ENCODE peak calls at places on chromosomes 3 and 15, in eight cellular contexts. W, S, D, Z, K, R, Y and X are unnamed samples.

GRCh38 chr3:85081191-85081895 is 122.6 kb downstream of the CADM2 start:
- DNase-seq in W (no peak), S (no peak), D (no peak), Z (no peak), K (no peak), R (no peak), Y (no peak), X (peak)

GRCh38 chr3:69201658-69202057 is 79.3 kb upstream of the LMOD3 start:
- DNase-seq in W (no peak), S (no peak), D (no peak), Z (no peak), K (no peak), R (no peak), Y (no peak), X (no peak)

GRCh38 chr3:120642368-120642948 is 39.6 kb downstream of the HGD start:
- DNase-seq in W (no peak), S (no peak), D (no peak), Z (peak), K (peak), R (peak), Y (no peak), X (peak)

GRCh38 chr3:146133436-146133835 is 27.5 kb downstream of the PLOD2 start:
- DNase-seq in W (no peak), S (no peak), D (no peak), Z (no peak), K (no peak), R (peak), Y (no peak), X (peak)

GRCh38 chr15:51094606-51095569 is at the start of gene TNFAIP8L3:
- DNase-seq in W (no peak), S (no peak), D (no peak), Z (no peak), K (no peak), R (peak), Y (peak), X (no peak)

GRCh38 chr3:139493826-139494385 is 17.6 kb upstream of the RBP2 start:
- DNase-seq in W (no peak), S (no peak), D (no peak), Z (no peak), K (no peak), R (no peak), Y (no peak), X (no peak)

GRCh38 chr3:88418219-88418618 is 268.5 kb downstream of the C3orf38 start:
- DNase-seq in W (no peak), S (no peak), D (no peak), Z (no peak), K (no peak), R (no peak), Y (no peak), X (no peak)

GRCh38 chr3:24846286-24846860 is 351.7 kb upstream of the THRB start:
- DNase-seq in W (no peak), S (no peak), D (no peak), Z (no peak), K (no peak), R (no peak), Y (no peak), X (no peak)

GRCh38 chr3:179446501-179446900 is 4.8 kb downstream of the GNB4 start:
- DNase-seq in W (peak), S (no peak), D (peak), Z (peak), K (no peak), R (peak), Y (no peak), X (peak)

GRCh38 chr15:72175186-72176044 is 22.2 kb downstream of the GRAMD2A start:
- DNase-seq in W (no peak), S (no peak), D (no peak), Z (no peak), K (no peak), R (no peak), Y (no peak), X (no peak)

GRCh38 chr3:119240582-119241434 is at the start of gene B4GALT4:
- DNase-seq in W (peak), S (peak), D (peak), Z (peak), K (peak), R (peak), Y (peak), X (peak)

GRCh38 chr15:28084547-28084946 is 14.6 kb downstream of the OCA2 start:
- DNase-seq in W (no peak), S (no peak), D (no peak), Z (no peak), K (no peak), R (no peak), Y (no peak), X (peak)

GRCh38 chr3:42605550-42606173 is 5.2 kb downstream of the NKTR start:
- DNase-seq in W (no peak), S (no peak), D (no peak), Z (no peak), K (no peak), R (no peak), Y (no peak), X (no peak)

GRCh38 chr3:42600111-42600957 is at the start of gene NKTR:
- DNase-seq in W (peak), S (peak), D (peak), Z (peak), K (peak), R (peak), Y (peak), X (peak)

GRCh38 chr3:42602961-42603360 is 2.5 kb downstream of the NKTR start:
- DNase-seq in W (no peak), S (no peak), D (no peak), Z (no peak), K (no peak), R (no peak), Y (no peak), X (no peak)

GRCh38 chr3:42600958-42601675 is 631 bp downstream of the NKTR start:
- DNase-seq in W (peak), S (no peak), D (peak), Z (peak), K (no peak), R (peak), Y (peak), X (peak)

GRCh38 chr3:42601898-42602581 is 1.6 kb downstream of the NKTR start:
- DNase-seq in W (peak), S (no peak), D (peak), Z (no peak), K (no peak), R (no peak), Y (no peak), X (peak)
- TF ChIP-seq CTCF in W (no peak), S (no peak), D (peak), Z (peak), K (no peak), R (no peak), Y (no peak), X (peak)

DNA sequence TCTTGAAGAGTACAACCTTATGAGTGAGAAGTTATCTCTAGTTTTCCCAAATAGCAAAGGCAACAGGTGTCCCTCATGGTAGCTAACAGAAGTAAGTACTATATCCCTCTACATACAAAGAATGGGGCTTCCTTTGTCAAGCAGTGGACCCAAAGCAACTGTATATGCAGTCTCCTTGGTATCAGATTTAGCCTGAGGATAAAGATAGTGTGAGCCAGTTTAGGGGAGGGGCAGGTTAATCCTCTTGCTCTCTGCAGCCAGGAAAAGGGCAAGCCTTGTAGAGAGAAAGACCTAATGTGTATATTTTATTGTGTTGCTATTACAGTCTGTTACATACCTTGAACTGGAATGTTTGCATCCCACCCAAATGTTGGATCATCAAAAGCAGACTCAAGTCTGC is 117.9 kb upstream of the COL8A1 start:
- DNase-seq in W (no peak), S (no peak), D (no peak), Z (no peak), K (no peak), R (no peak), Y (no peak), X (no peak)
- H3K4me3 ChIP-seq in W (no peak), S (no peak), D (no peak), Z (no peak), K (no peak), R (no peak), Y (no peak), X (no peak)

GRCh38 chr3:115670911-115671310 is 47.6 kb downstream of the GAP43 start:
- DNase-seq in W (no peak), S (no peak), D (no peak), Z (peak), K (no peak), R (peak), Y (no peak), X (no peak)

GRCh38 chr3:115671761-115672455 is 48.6 kb downstream of the GAP43 start:
- DNase-seq in W (peak), S (no peak), D (no peak), Z (no peak), K (no peak), R (peak), Y (no peak), X (peak)

GRCh38 chr3:115676336-115676735 is 53.0 kb downstream of the GAP43 start:
- DNase-seq in W (no peak), S (no peak), D (no peak), Z (no peak), K (no peak), R (no peak), Y (no peak), X (no peak)

GRCh38 chr3:115673860-115674259 is 50.5 kb downstream of the GAP43 start:
- DNase-seq in W (no peak), S (no peak), D (no peak), Z (no peak), K (no peak), R (no peak), Y (no peak), X (no peak)
- TF ChIP-seq CTCF in W (no peak), S (no peak), D (no peak), Z (no peak), K (no peak), R (no peak), Y (no peak), X (no peak)

DNA sequence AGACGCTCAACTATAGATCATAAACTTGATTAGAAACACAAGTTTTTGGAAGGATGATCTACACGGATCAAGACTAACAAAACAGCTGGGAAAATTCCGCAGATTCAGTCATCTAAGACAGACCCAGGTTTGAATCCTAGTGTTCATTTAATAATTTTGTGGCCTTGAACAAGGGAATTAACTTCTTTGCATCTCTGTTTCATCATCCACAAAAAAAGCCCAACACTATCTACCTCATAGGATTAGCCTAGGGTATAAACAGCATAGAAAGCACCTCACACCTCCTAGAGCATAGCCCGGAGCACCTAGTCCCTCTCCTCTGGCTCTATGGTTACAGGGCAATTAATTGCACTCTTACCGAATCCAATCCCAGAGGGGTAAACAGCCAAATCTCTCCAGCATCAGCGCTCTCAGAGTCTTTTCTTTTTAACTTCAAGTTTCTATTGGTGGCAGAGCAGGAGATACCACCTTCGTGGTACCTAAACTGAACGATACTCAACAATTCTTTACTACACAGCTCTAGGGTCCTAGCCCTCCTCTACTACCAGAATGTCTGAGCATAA is 3.5 kb downstream of the TBL1XR1 start:
- DNase-seq in W (no peak), S (no peak), D (no peak), Z (no peak), K (no peak), R (peak), Y (no peak), X (no peak)
- H3K4me3 ChIP-seq in W (peak), S (peak), D (peak), Z (peak), K (peak), R (peak), Y (peak), X (peak)

DNA sequence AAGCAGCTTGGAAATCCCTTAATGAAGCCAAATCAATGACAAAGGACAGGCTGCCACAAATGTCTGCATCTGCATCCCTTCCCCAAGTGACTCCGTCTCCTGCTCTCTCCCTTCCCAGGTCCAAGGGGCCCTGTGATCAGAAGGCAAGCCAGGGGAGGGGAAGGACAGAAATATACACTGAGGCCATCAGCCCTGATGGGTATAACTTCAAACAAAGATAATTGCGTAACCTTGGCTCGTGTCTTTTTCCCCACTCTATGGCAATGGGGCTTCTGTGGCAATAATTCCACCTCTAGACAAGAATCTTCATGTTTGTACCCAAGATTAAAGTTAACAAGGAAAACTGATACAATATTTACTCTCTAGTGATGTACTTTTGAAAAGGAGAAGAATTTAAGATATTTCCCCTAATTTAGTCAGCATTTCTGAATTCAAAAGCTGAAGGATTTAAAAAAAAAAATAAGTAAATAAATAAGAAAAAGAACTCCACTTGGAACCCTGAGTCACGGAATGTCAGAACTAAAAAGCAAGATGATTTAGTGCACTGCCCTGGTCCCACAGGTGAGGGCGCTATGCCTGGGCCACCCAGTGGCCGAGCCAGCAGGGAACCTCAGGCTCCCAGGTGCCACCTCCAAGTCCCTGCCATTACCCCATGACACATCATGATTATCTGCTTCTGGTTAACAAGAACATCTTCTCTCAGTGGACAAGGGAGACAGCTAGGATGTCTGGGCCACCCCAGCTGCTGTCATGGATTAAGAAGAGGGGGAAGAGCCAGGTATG is 154.5 kb downstream of the STT3B start:
- DNase-seq in W (no peak), S (no peak), D (no peak), Z (no peak), K (no peak), R (no peak), Y (no peak), X (no peak)
- TF ChIP-seq CTCF in W (peak), S (peak), D (peak), Z (no peak), K (peak), R (no peak), Y (no peak), X (no peak)

GRCh38 chr3:9420850-9421549 is 23.6 kb downstream of the SETD5 start:
- DNase-seq in W (no peak), S (no peak), D (no peak), Z (peak), K (no peak), R (peak), Y (no peak), X (peak)

GRCh38 chr3:9428411-9428810 is 31.0 kb downstream of the SETD5 start:
- DNase-seq in W (no peak), S (no peak), D (no peak), Z (no peak), K (no peak), R (no peak), Y (no peak), X (no peak)

GRCh38 chr3:9422712-9423424 is 25.5 kb downstream of the SETD5 start:
- DNase-seq in W (peak), S (peak), D (no peak), Z (peak), K (peak), R (peak), Y (peak), X (peak)
- H3K4me3 ChIP-seq in W (no peak), S (peak), D (no peak), Z (peak), K (no peak), R (peak), Y (peak), X (peak)

GRCh38 chr3:109729111-109729510 is 391.8 kb upstream of the DPPA4 start:
- DNase-seq in W (no peak), S (no peak), D (no peak), Z (peak), K (no peak), R (no peak), Y (no peak), X (peak)

GRCh38 chr3:109731639-109732473 is 394.5 kb upstream of the DPPA4 start:
- DNase-seq in W (peak), S (peak), D (peak), Z (peak), K (peak), R (peak), Y (no peak), X (peak)
- TF ChIP-seq CTCF in W (peak), S (peak), D (peak), Z (peak), K (peak), R (peak), Y (peak), X (peak)

DNA sequence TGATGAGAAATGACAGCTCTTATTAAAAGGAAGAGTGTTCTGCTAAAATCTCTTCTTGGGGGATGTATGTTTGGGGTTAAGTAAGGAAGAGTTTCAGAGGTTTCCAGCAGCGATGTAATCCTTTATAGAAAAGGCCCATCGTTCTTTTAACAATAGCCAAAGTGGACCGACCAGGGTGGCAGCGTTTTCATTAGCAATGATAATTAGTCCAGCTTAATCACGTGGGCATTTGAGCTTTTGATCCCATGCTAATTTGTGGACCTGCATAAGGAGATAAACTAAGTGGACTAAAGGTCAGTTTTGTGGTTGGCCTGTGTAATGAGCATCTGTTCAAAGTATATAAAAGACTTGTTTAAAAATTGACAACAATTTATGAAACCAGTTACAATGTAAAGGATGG is 385.6 kb downstream of the PTPRG start:
- DNase-seq in W (no peak), S (no peak), D (no peak), Z (no peak), K (no peak), R (no peak), Y (no peak), X (no peak)
- H3K4me3 ChIP-seq in W (no peak), S (no peak), D (no peak), Z (no peak), K (no peak), R (no peak), Y (no peak), X (no peak)